ENCODE peak calls at places on chromosome 21, in nine cellular contexts. S is stimulated activated CD8-positive, alpha-beta memory T cell treated with anti-CD3 and anti-CD28 coated beads, Interleukin-15, amount 100 ng/mL, for 24 hours; H is activated gamma-delta T cell treated with Interleukin-2 at 50 U/mL for 16 hours; V is adrenal gland; B is NCI-H1694; K is T-helper 1 cell; Z is RWPE1; D is AG04450; J is NCI-H345. A is an unnamed sample.

GRCh38 chr21:42309753-42310213 is 5.4 kb downstream of the TFF3 start:
- DNase-seq in Z (peak), D (no peak), H (peak), K (peak), S (peak), J (peak), B (peak), V (peak), A (peak)

GRCh38 chr21:15754640-15755039 is 24.9 kb downstream of the USP25 start:
- DNase-seq in V (no peak), K (no peak), Z (no peak), B (no peak), H (no peak), S (no peak), D (no peak), J (no peak), A (no peak)

GRCh38 chr21:33027401-33028185 is 1.9 kb downstream of the OLIG2 start:
- DNase-seq in K (no peak), D (no peak), Z (no peak), B (no peak), S (no peak), J (no peak), H (no peak), V (no peak), A (no peak)

GRCh38 chr21:44461438-44462089 is 6.3 kb downstream of the LRRC3 start:
- DNase-seq in Z (no peak), D (no peak), B (no peak), H (no peak), S (no peak), J (no peak), V (no peak), K (no peak), A (no peak)

GRCh38 chr21:33948096-33948950 is 32.7 kb upstream of the ATP5PO start:
- DNase-seq in H (peak), D (no peak), J (peak), B (peak), Z (peak), V (peak), S (peak), K (peak), A (no peak)

GRCh38 chr21:17191346-17191993 is 321.4 kb upstream of the CXADR start:
- DNase-seq in J (no peak), S (no peak), K (no peak), Z (no peak), D (no peak), V (no peak), B (no peak), H (no peak), A (no peak)

GRCh38 chr21:38980416-38981319 is 174.9 kb downstream of the ETS2 start:
- DNase-seq in K (no peak), V (no peak), D (no peak), S (no peak), J (no peak), B (no peak), H (no peak), Z (no peak), A (no peak)

GRCh38 chr21:45267390-45267760 is 20.3 kb downstream of the POFUT2 start:
- DNase-seq in B (no peak), H (no peak), Z (no peak), S (no peak), J (no peak), D (no peak), V (no peak), K (no peak), A (no peak)

GRCh38 chr21:39137248-39138186 is 45.7 kb downstream of the PSMG1 start:
- DNase-seq in H (no peak), D (no peak), B (no peak), S (no peak), V (peak), K (no peak), Z (peak), J (no peak), A (no peak)

GRCh38 chr21:42084079-42084478 is 13.0 kb downstream of the UMODL1 start:
- DNase-seq in Z (no peak), S (no peak), D (no peak), J (no peak), V (no peak), B (no peak), K (no peak), H (no peak), A (no peak)

GRCh38 chr21:46226920-46227599 is 1.5 kb downstream of the LSS start:
- DNase-seq in D (no peak), V (no peak), K (no peak), H (no peak), Z (peak), S (no peak), J (no peak), B (no peak), A (peak)

GRCh38 chr21:27149034-27149433 is 182.1 kb upstream of the ADAMTS5 start:
- DNase-seq in J (no peak), H (no peak), K (no peak), V (no peak), B (no peak), S (no peak), Z (no peak), D (no peak), A (no peak)

GRCh38 chr21:36165356-36165755 is 8.7 kb downstream of the DOP1B start:
- DNase-seq in V (no peak), J (no peak), Z (no peak), H (no peak), S (no peak), B (no peak), K (no peak), D (no peak), A (no peak)

GRCh38 chr21:29196021-29196663 is 65.7 kb downstream of the MAP3K7CL start:
- DNase-seq in Z (peak), S (no peak), H (peak), K (peak), D (peak), V (peak), B (no peak), J (no peak), A (peak)

GRCh38 chr21:42684109-42684916 is 30.9 kb downstream of the PDE9A start:
- DNase-seq in K (peak), V (no peak), J (peak), S (peak), B (no peak), Z (peak), H (peak), D (no peak), A (no peak)

GRCh38 chr21:35149698-35150097 is 100.6 kb upstream of the RUNX1 start:
- DNase-seq in H (no peak), K (no peak), D (no peak), J (no peak), B (no peak), S (no peak), V (no peak), Z (peak), A (peak)

GRCh38 chr21:35204850-35205564 is 155.9 kb upstream of the RUNX1 start:
- DNase-seq in Z (no peak), V (peak), K (peak), S (no peak), J (peak), B (no peak), D (peak), H (no peak), A (no peak)

GRCh38 chr21:37220433-37220980 is 46.6 kb downstream of the VPS26C start:
- DNase-seq in S (no peak), Z (peak), B (peak), K (peak), H (peak), D (no peak), V (no peak), J (peak), A (no peak)